ENCODE peak calls at places on chromosomes 12 and 14, in seven cellular contexts. One of them, this sample, is unnamed.

GRCh38 chr14:97523936-97524335 is 726.8 kb downstream of the VRK1 start:
- DNase-seq in GM12892: no peak
- DNase-seq in SK-N-SH: no peak
- DNase-seq in H1: no peak
- DNase-seq in K562: no peak
- DNase-seq in HepG2: no peak
- DNase-seq in GM12878: no peak
- DNase-seq in this sample: no peak

GRCh38 chr14:95337052-95337595 is 17.4 kb upstream of the CLMN start:
- DNase-seq in HepG2: no peak
- DNase-seq in H1: no peak
- DNase-seq in SK-N-SH: no peak
- DNase-seq in GM12892: no peak
- DNase-seq in GM12878: no peak
- DNase-seq in K562: no peak
- DNase-seq in this sample: no peak

GRCh38 chr12:88015825-88016224 is 13.4 kb downstream of the C12orf50 start:
- DNase-seq in K562: no peak
- DNase-seq in H1: no peak
- DNase-seq in GM12892: no peak
- DNase-seq in HepG2: no peak
- DNase-seq in SK-N-SH: peak; percentile 70
- DNase-seq in GM12878: no peak
- DNase-seq in this sample: no peak

GRCh38 chr14:81868172-81868571 is 334.5 kb upstream of the SEL1L start:
- DNase-seq in GM12892: no peak
- DNase-seq in K562: no peak
- DNase-seq in SK-N-SH: no peak
- DNase-seq in GM12878: no peak
- DNase-seq in HepG2: no peak
- DNase-seq in H1: no peak
- DNase-seq in this sample: no peak

GRCh38 chr12:85821759-85822158 is 14.4 kb downstream of the RASSF9 start:
- DNase-seq in GM12878: no peak
- DNase-seq in SK-N-SH: no peak
- DNase-seq in K562: no peak
- DNase-seq in GM12892: no peak
- DNase-seq in HepG2: peak; percentile 56
- DNase-seq in H1: no peak
- DNase-seq in this sample: no peak

GRCh38 chr12:131098178-131098981 is 144.7 kb downstream of the ADGRD1 start:
- DNase-seq in HepG2: no peak
- DNase-seq in SK-N-SH: no peak
- DNase-seq in GM12892: no peak
- DNase-seq in H1: no peak
- DNase-seq in K562: no peak
- DNase-seq in GM12878: no peak
- DNase-seq in this sample: no peak

GRCh38 chr12:107912421-107913004 is 138.0 kb downstream of the ASCL4 start:
- DNase-seq in SK-N-SH: peak; percentile 69
- DNase-seq in K562: peak; percentile 89
- DNase-seq in GM12892: peak; percentile 67
- DNase-seq in HepG2: no peak
- DNase-seq in H1: no peak
- DNase-seq in GM12878: no peak
- DNase-seq in this sample: peak; percentile 70

GRCh38 chr14:60724080-60724618 is at the start of gene SIX4:
- DNase-seq in SK-N-SH: peak; percentile 76
- DNase-seq in GM12892: peak; percentile 34
- DNase-seq in HepG2: peak; percentile 84
- DNase-seq in H1: peak; percentile 78
- DNase-seq in GM12878: no peak
- DNase-seq in K562: peak; percentile 82
- DNase-seq in this sample: peak; percentile 39

GRCh38 chr14:103530390-103530789 is 1.4 kb downstream of the TRMT61A start:
- DNase-seq in HepG2: no peak
- DNase-seq in H1: no peak
- DNase-seq in K562: peak; percentile 51
- DNase-seq in GM12878: no peak
- DNase-seq in GM12892: no peak
- DNase-seq in SK-N-SH: no peak
- DNase-seq in this sample: no peak

GRCh38 chr12:126093911-126094310 is 1028.7 kb downstream of the AACS start:
- DNase-seq in H1: no peak
- DNase-seq in SK-N-SH: peak; percentile 40
- DNase-seq in HepG2: no peak
- DNase-seq in GM12892: no peak
- DNase-seq in K562: peak; percentile 34
- DNase-seq in GM12878: no peak
- DNase-seq in this sample: no peak
- TF ChIP-seq TAF1 in H1: no peak
- TF ChIP-seq TAF1 in SK-N-SH: no peak
- TF ChIP-seq TAF1 in HepG2: no peak
- TF ChIP-seq TAF1 in GM12892: no peak
- TF ChIP-seq TAF1 in K562: no peak
- TF ChIP-seq TAF1 in GM12878: no peak
- TF ChIP-seq TAF1 in this sample: no peak

GRCh38 chr12:80624986-80625530 is 82.4 kb upstream of the MYF6 start:
- DNase-seq in H1: no peak
- DNase-seq in SK-N-SH: no peak
- DNase-seq in K562: no peak
- DNase-seq in GM12892: no peak
- DNase-seq in GM12878: no peak
- DNase-seq in HepG2: no peak
- DNase-seq in this sample: no peak

GRCh38 chr12:80625901-80626300 is 81.5 kb upstream of the MYF6 start:
- DNase-seq in GM12892: no peak
- DNase-seq in SK-N-SH: no peak
- DNase-seq in GM12878: no peak
- DNase-seq in K562: no peak
- DNase-seq in H1: no peak
- DNase-seq in HepG2: no peak
- DNase-seq in this sample: no peak

GRCh38 chr12:80632835-80633234 is 74.6 kb upstream of the MYF6 start:
- DNase-seq in GM12892: no peak
- DNase-seq in SK-N-SH: peak; percentile 5
- DNase-seq in H1: peak; percentile 56
- DNase-seq in GM12878: no peak
- DNase-seq in K562: no peak
- DNase-seq in HepG2: peak; percentile 23
- DNase-seq in this sample: no peak

GRCh38 chr12:80622271-80622670 is 85.2 kb upstream of the MYF6 start:
- DNase-seq in SK-N-SH: no peak
- DNase-seq in H1: no peak
- DNase-seq in HepG2: no peak
- DNase-seq in GM12892: no peak
- DNase-seq in GM12878: no peak
- DNase-seq in K562: no peak
- DNase-seq in this sample: no peak

DNA sequence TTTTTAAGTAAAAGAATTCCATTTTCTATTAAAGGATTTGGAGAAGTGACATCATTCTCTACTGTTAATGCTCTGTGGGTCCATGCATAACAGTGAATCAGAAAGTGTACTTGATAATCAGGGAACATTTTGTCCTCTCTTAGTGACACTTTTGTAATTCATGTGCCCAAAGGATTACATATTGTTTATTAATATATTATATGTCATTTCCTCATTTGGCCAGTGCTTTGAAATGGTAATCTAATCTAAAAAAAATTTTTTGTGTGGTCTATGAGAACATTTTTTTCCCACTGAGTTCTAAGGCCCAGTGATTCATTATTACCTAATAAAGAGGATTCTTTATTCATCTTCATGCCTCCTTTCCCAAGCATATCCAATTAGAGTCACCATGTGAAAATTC is 79.7 kb upstream of the MYF6 start:
- DNase-seq in GM12878: no peak
- DNase-seq in K562: no peak
- DNase-seq in H1: no peak
- DNase-seq in SK-N-SH: no peak
- DNase-seq in GM12892: no peak
- DNase-seq in HepG2: no peak
- DNase-seq in this sample: no peak
- TF ChIP-seq TAF1 in GM12878: no peak
- TF ChIP-seq TAF1 in K562: no peak
- TF ChIP-seq TAF1 in H1: no peak
- TF ChIP-seq TAF1 in SK-N-SH: no peak
- TF ChIP-seq TAF1 in GM12892: no peak
- TF ChIP-seq TAF1 in HepG2: no peak
- TF ChIP-seq TAF1 in this sample: no peak

GRCh38 chr14:75430106-75430505 is 2.3 kb downstream of the JDP2 start:
- DNase-seq in GM12878: no peak
- DNase-seq in SK-N-SH: no peak
- DNase-seq in K562: no peak
- DNase-seq in HepG2: no peak
- DNase-seq in H1: no peak
- DNase-seq in GM12892: no peak
- DNase-seq in this sample: no peak

GRCh38 chr14:75427126-75427481 is 718 bp upstream of the JDP2 start:
- DNase-seq in GM12892: no peak
- DNase-seq in HepG2: no peak
- DNase-seq in SK-N-SH: no peak
- DNase-seq in H1: no peak
- DNase-seq in GM12878: no peak
- DNase-seq in K562: no peak
- DNase-seq in this sample: no peak

GRCh38 chr14:75429562-75429961 is 1.7 kb downstream of the JDP2 start:
- DNase-seq in HepG2: no peak
- DNase-seq in SK-N-SH: no peak
- DNase-seq in H1: no peak
- DNase-seq in GM12892: no peak
- DNase-seq in GM12878: no peak
- DNase-seq in K562: no peak
- DNase-seq in this sample: no peak

GRCh38 chr14:75427482-75428229 is at the start of gene JDP2:
- DNase-seq in GM12892: peak; percentile 60
- DNase-seq in HepG2: peak; percentile 60
- DNase-seq in GM12878: no peak
- DNase-seq in SK-N-SH: peak; percentile 93
- DNase-seq in K562: peak; percentile 66
- DNase-seq in H1: no peak
- DNase-seq in this sample: peak; percentile 47

DNA sequence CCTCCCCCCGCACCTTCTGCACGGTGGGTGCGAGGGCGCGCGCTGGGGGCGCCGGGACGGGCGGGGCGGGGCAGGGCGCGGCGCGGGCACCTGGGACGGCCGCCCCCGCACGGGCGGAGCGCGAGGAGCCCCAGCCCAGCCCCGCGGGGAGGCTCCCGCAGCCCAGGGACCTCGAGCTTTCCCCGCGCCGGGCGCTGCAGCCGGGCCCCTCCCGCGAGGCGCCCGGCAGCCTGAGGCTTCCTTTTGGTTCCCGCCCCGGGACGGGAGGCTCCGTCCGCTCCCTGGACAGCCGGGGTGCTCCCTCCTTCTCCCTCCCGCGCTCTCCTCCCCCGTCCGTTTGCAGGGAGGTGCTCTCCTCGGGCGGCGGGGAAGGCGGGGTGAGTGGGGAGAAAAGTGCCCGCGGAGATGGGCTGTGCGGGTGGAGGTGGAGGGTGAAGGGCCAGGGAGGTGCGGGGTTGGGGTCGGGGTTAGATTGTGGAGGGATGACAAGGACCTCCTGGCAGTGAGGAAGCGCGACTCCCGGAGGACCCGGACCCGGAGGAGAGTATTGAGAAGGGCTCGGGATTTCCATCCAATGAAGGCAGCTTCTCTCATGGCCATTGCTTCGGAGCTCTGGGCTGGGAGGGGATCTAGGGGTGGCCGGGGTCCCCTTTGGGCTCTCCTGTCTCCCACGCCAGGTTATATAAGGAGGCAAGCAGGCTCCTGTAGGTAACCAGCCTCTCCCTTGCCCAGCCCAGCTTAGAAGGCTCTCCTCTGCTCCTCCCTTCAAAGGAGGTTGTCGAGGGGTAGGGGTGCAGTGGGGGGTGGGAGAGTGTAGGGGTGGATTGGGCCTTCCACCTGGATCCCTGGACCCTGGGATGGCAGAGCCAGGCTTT is 645 bp downstream of the JDP2 start:
- DNase-seq in K562: peak; percentile 74
- DNase-seq in SK-N-SH: peak; percentile 73
- DNase-seq in H1: no peak
- DNase-seq in GM12892: peak; percentile 54
- DNase-seq in HepG2: no peak
- DNase-seq in GM12878: no peak
- DNase-seq in this sample: peak; percentile 47
- TF ChIP-seq TAF1 in K562: no peak
- TF ChIP-seq TAF1 in SK-N-SH: no peak
- TF ChIP-seq TAF1 in H1: peak; percentile 3
- TF ChIP-seq TAF1 in GM12892: no peak
- TF ChIP-seq TAF1 in HepG2: no peak
- TF ChIP-seq TAF1 in GM12878: no peak
- TF ChIP-seq TAF1 in this sample: no peak

GRCh38 chr14:68744613-68745012 is 48.3 kb downstream of the ZFP36L1 start:
- DNase-seq in SK-N-SH: no peak
- DNase-seq in H1: no peak
- DNase-seq in HepG2: no peak
- DNase-seq in GM12892: no peak
- DNase-seq in GM12878: no peak
- DNase-seq in K562: no peak
- DNase-seq in this sample: no peak

GRCh38 chr14:68739701-68740100 is 53.2 kb downstream of the ZFP36L1 start:
- DNase-seq in K562: no peak
- DNase-seq in SK-N-SH: no peak
- DNase-seq in HepG2: no peak
- DNase-seq in GM12878: no peak
- DNase-seq in H1: no peak
- DNase-seq in GM12892: no peak
- DNase-seq in this sample: no peak

GRCh38 chr14:68740798-68741480 is 51.9 kb downstream of the ZFP36L1 start:
- DNase-seq in HepG2: no peak
- DNase-seq in K562: no peak
- DNase-seq in H1: no peak
- DNase-seq in GM12878: no peak
- DNase-seq in GM12892: no peak
- DNase-seq in SK-N-SH: no peak
- DNase-seq in this sample: no peak

GRCh38 chr14:68741481-68741799 is 51.4 kb downstream of the ZFP36L1 start:
- DNase-seq in K562: no peak
- DNase-seq in H1: no peak
- DNase-seq in GM12878: no peak
- DNase-seq in HepG2: no peak
- DNase-seq in SK-N-SH: no peak
- DNase-seq in GM12892: no peak
- DNase-seq in this sample: no peak

DNA sequence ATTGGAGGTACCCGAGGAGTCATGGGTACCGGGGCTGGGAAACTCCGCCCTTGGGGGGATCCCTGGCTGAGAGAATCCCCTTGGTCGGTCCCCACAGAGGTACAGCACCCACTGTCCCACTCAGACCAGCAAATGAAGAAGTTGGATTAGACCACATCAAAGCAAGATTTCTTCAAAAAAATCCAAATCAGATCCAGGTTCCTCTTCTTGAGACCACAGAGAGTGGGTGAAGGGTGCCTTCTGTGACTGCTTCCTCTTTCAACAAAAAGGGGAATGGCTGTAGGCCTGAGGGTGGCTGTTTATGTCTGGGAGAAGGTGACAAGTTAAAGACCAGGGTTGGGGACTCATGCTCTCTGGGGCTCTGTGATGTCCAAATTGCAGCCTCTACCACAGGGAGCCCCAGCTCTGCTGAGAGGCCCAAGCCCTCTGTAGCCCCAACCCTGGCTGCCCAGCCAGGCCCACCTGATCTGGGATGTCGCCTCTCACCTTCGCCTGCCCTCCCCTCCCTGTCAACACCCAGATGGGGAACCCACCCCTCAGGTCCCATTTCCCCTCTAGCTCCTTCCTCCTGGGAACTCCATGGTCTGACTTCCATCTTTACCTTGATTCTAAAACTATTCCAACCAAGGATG is 50.9 kb downstream of the ZFP36L1 start:
- DNase-seq in K562: no peak
- DNase-seq in SK-N-SH: no peak
- DNase-seq in GM12878: peak; percentile 93
- DNase-seq in H1: no peak
- DNase-seq in HepG2: no peak
- DNase-seq in GM12892: peak; percentile 57
- DNase-seq in this sample: peak; percentile 57
- TF ChIP-seq TAF1 in K562: no peak
- TF ChIP-seq TAF1 in SK-N-SH: no peak
- TF ChIP-seq TAF1 in GM12878: peak; percentile 28
- TF ChIP-seq TAF1 in H1: no peak
- TF ChIP-seq TAF1 in HepG2: no peak
- TF ChIP-seq TAF1 in GM12892: no peak
- TF ChIP-seq TAF1 in this sample: no peak

This sample was measured in GM12891.